ENCODE peak calls at places on chromosomes 11 and 22, in five cellular contexts. H, I, X, D and V are unnamed samples.

GRCh38 chr11:113476553-113476952 is 1.4 kb upstream of the DRD2 start:
- DNase-seq in I (no peak), X (no peak), H (no peak), D (no peak), V (no peak)

GRCh38 chr11:93655581-93656255 is 5.8 kb upstream of the CEP295 start:
- DNase-seq in D (peak), X (no peak), I (no peak), H (no peak), V (peak)

GRCh38 chr11:65423516-65424199 is 1.1 kb downstream of the NEAT1 start:
- DNase-seq in X (peak), I (no peak), D (no peak), H (peak), V (no peak)

GRCh38 chr11:1557904-1558831 is 13.9 kb downstream of the DUSP8 start:
- DNase-seq in I (no peak), H (peak), X (peak), D (no peak), V (no peak)

GRCh38 chr22:17199131-17199731 is 20.0 kb downstream of the ADA2 start:
- DNase-seq in D (peak), X (peak), H (peak), I (peak), V (peak)

GRCh38 chr22:42969348-42969975 is 45.5 kb downstream of the PACSIN2 start:
- DNase-seq in X (peak), H (no peak), D (no peak), I (no peak), V (no peak)

GRCh38 chr11:86660011-86660595 is 12.3 kb downstream of the ME3 start:
- DNase-seq in I (no peak), X (peak), D (no peak), H (no peak), V (no peak)

GRCh38 chr11:83157755-83158473 is 983 bp downstream of the PCF11 start:
- DNase-seq in H (no peak), D (peak), X (peak), I (peak), V (peak)

GRCh38 chr11:4606231-4607015 is 1.6 kb downstream of the TRIM68 start:
- DNase-seq in D (peak), H (no peak), I (peak), X (peak), V (peak)

GRCh38 chr11:69495441-69496201 is 14.2 kb downstream of the LINC01488 start:
- DNase-seq in I (no peak), H (peak), D (no peak), X (no peak), V (no peak)

GRCh38 chr11:18312012-18312411 is 9.9 kb downstream of the HPS5 start:
- DNase-seq in I (no peak), H (no peak), X (peak), D (no peak), V (no peak)

GRCh38 chr22:33756508-33756949 is 163.7 kb downstream of the LARGE1 start:
- DNase-seq in D (no peak), X (no peak), H (no peak), I (no peak), V (no peak)

GRCh38 chr22:18031670-18032454 is 7.5 kb upstream of the MICAL3 start:
- DNase-seq in I (no peak), X (peak), D (no peak), H (peak), V (no peak)

GRCh38 chr22:28398355-28398754 is 281.3 kb downstream of the TTC28 start:
- DNase-seq in D (no peak), X (no peak), H (no peak), I (no peak), V (no peak)

GRCh38 chr11:65329944-65330403 is 3.7 kb upstream of the DPF2 start:
- DNase-seq in I (peak), D (peak), H (no peak), X (peak), V (peak)

GRCh38 chr22:44396727-44397722 is 84.3 kb upstream of the SHISAL1 start:
- DNase-seq in I (no peak), D (no peak), H (peak), X (no peak), V (no peak)